ENCODE peak calls at places on chromosomes 5 and 9, in four cellular contexts. S, A, G and Q are unnamed samples.

GRCh38 chr5:54867310-54867944 is 118.0 kb downstream of the ESM1 start:
- DNase-seq in G (peak), A (no peak), S (peak), Q (peak)

GRCh38 chr5:157265714-157266285 is at the start of gene CYFIP2:
- DNase-seq in G (peak), A (no peak), S (no peak), Q (peak)

GRCh38 chr5:68406344-68406743 is 190.8 kb downstream of the PIK3R1 start:
- DNase-seq in G (no peak), S (no peak), A (no peak), Q (no peak)

GRCh38 chr5:40428129-40428528 is 251.6 kb upstream of the PTGER4 start:
- DNase-seq in G (no peak), S (no peak), A (no peak), Q (no peak)

GRCh38 chr9:131397100-131397790 is 3.4 kb downstream of the PRRC2B start:
- DNase-seq in G (no peak), A (no peak), S (no peak), Q (no peak)

GRCh38 chr9:70049672-70050271 is 6.1 kb downstream of the MAMDC2 start:
- DNase-seq in S (no peak), G (no peak), A (no peak), Q (no peak)

GRCh38 chr9:31807574-31808256 is 576.7 kb upstream of the ACO1 start:
- DNase-seq in A (no peak), G (peak), S (peak), Q (no peak)

GRCh38 chr9:20315672-20316071 is 306.6 kb downstream of the MLLT3 start:
- DNase-seq in A (no peak), S (no peak), G (no peak), Q (no peak)

GRCh38 chr9:119758241-119758640 is 389.0 kb upstream of the BRINP1 start:
- DNase-seq in G (no peak), S (no peak), A (no peak), Q (no peak)

GRCh38 chr9:122445155-122445749 is 32.5 kb downstream of the OR1J1 start:
- DNase-seq in G (no peak), A (no peak), S (no peak), Q (no peak)

GRCh38 chr5:143552680-143553079 is 149.2 kb upstream of the NR3C1 start:
- DNase-seq in A (no peak), S (no peak), G (no peak), Q (no peak)

GRCh38 chr5:112857866-112858265 is 3.2 kb upstream of the SRP19 start:
- DNase-seq in S (no peak), G (no peak), A (no peak), Q (no peak)

GRCh38 chr5:52799983-52800393 is 12.3 kb downstream of the ITGA1 start:
- DNase-seq in A (peak), G (peak), S (peak), Q (peak)

GRCh38 chr9:3746296-3747275 is 220.8 kb upstream of the RFX3 start:
- DNase-seq in S (no peak), A (no peak), G (no peak), Q (peak)

GRCh38 chr5:142658278-142658677 is 27.6 kb downstream of the FGF1 start:
- DNase-seq in G (no peak), A (no peak), S (no peak), Q (no peak)

GRCh38 chr9:79572032-79572890 is 496 bp downstream of the TLE4 start:
- DNase-seq in S (no peak), G (peak), A (no peak), Q (peak)

GRCh38 chr9:82456621-82457020 is 468.0 kb downstream of the SPATA31D1 start:
- DNase-seq in A (no peak), G (no peak), S (no peak), Q (no peak)

GRCh38 chr5:126030698-126031097 is 392.5 kb upstream of the GRAMD2B start:
- DNase-seq in G (no peak), A (no peak), S (no peak), Q (no peak)

GRCh38 chr9:68492801-68493200 is 47.9 kb downstream of the TMEM252 start:
- DNase-seq in G (no peak), S (no peak), A (no peak), Q (no peak)

GRCh38 chr9:90460220-90460619 is 182.4 kb downstream of the DIRAS2 start:
- DNase-seq in G (no peak), S (no peak), A (no peak), Q (no peak)

GRCh38 chr5:124193371-124193789 is 553.1 kb downstream of the ZNF608 start:
- DNase-seq in S (no peak), G (no peak), A (no peak), Q (no peak)

GRCh38 chr9:27787941-27788340 is 214.7 kb upstream of the C9orf72 start:
- DNase-seq in S (no peak), G (no peak), A (no peak), Q (peak)

GRCh38 chr5:54851449-54851848 is 133.9 kb downstream of the ESM1 start:
- DNase-seq in S (no peak), A (no peak), G (no peak), Q (no peak)

GRCh38 chr9:97365634-97366033 is 46.3 kb upstream of the TDRD7 start:
- DNase-seq in A (no peak), S (no peak), G (no peak), Q (no peak)

GRCh38 chr9:77926314-77926959 is 105.2 kb downstream of the GNAQ start:
- DNase-seq in G (no peak), S (no peak), A (no peak), Q (peak)

GRCh38 chr5:67051164-67051563 is 145.4 kb downstream of the CD180 start:
- DNase-seq in G (no peak), S (no peak), A (no peak), Q (no peak)

GRCh38 chr9:86406366-86406765 is 52.2 kb upstream of the TUT7 start:
- DNase-seq in G (no peak), S (peak), A (no peak), Q (no peak)

GRCh38 chr5:137488516-137488915 is 10.6 kb downstream of the SPOCK1 start:
- DNase-seq in A (no peak), S (no peak), G (no peak), Q (no peak)
- TF ChIP-seq MYC in A (no peak), S (no peak), G (no peak), Q (no peak)

GRCh38 chr5:3954189-3954588 is 358.6 kb downstream of the IRX1 start:
- DNase-seq in A (no peak), S (no peak), G (no peak), Q (no peak)
- TF ChIP-seq POLR2AphosphoS2 in A (no peak), S (no peak), G (no peak), Q (no peak)

GRCh38 chr5:90287031-90287430 is 122.5 kb downstream of the CETN3 start:
- DNase-seq in S (no peak), G (no peak), A (no peak), Q (no peak)

GRCh38 chr5:90285581-90285980 is 124.0 kb downstream of the CETN3 start:
- DNase-seq in G (no peak), S (no peak), A (no peak), Q (no peak)

GRCh38 chr5:90290648-90291047 is 118.9 kb downstream of the CETN3 start:
- DNase-seq in G (no peak), A (no peak), S (no peak), Q (no peak)

GRCh38 chr5:90293931-90294330 is 115.6 kb downstream of the CETN3 start:
- DNase-seq in G (no peak), S (peak), A (no peak), Q (no peak)

GRCh38 chr5:90289837-90290236 is 119.7 kb downstream of the CETN3 start:
- DNase-seq in G (no peak), S (no peak), A (no peak), Q (no peak)
- TF ChIP-seq HDAC2 in G (no peak), S (no peak), A (no peak), Q (no peak)

GRCh38 chr9:8143677-8144076 is 344.1 kb upstream of the DMAC1 start:
- DNase-seq in A (no peak), G (no peak), S (no peak), Q (no peak)
- TF ChIP-seq MYC in A (no peak), G (no peak), S (no peak), Q (no peak)

GRCh38 chr5:13212843-13213242 is 731.6 kb downstream of the DNAH5 start:
- DNase-seq in G (no peak), A (no peak), S (no peak), Q (no peak)
- TF ChIP-seq POLR2AphosphoS2 in G (no peak), A (no peak), S (no peak), Q (no peak)

DNA sequence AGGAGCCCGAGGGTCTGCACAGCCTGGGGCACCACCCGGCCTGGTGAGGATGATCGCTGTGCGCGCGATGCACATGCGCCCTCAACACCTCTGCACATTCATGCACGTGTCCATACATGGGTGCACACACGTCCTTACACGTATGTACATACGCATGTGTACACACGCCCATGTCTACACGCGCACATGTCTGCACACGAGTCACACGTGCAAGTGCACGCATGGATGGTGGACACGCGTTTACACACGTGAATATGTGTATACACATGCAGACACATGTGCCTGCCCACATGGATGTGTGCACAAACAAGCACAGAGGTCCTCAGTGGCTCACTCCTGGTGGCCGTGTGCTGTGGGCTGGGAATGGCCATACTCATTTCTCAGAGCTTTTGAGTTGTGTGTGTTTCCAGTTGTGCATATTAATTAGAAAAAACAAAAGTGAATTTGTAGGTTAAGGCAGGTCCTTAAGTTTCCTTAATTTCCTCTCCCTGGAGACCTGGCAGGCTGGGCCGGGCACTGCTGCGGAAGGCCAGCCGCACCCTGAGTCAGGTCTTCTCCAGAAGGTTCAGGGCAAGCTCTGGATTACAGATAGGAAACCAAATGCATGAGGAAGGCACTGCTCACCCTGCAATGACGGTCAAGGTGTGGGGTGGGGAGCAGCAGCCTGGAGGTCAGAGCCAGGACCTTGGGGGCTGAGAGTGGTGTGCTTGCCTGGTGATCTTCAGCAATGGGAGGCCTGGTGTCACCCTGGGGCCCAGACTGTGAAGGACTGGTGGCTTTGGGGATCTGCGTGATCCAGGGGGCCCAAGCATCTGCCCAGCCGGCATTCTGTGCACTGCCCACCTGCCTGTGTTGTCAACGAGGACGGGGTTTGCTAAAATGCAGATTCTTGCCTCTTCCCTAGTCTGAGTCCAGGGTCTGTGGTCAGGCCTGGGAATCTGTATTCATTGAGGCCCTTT is 1.3 kb upstream of the RNU6ATAC start:
- DNase-seq in S (no peak), A (no peak), G (peak), Q (peak)
- TF ChIP-seq HDAC2 in S (no peak), A (no peak), G (no peak), Q (no peak)

GRCh38 chr9:74036549-74037231 is 460.4 kb upstream of the RORB start:
- DNase-seq in A (no peak), S (no peak), G (no peak), Q (no peak)
- TF ChIP-seq MYC in A (no peak), S (no peak), G (no peak), Q (no peak)

GRCh38 chr5:172452398-172453205 is 1.7 kb downstream of the SH3PXD2B start:
- DNase-seq in S (no peak), G (no peak), A (no peak), Q (peak)
- TF ChIP-seq POLR2AphosphoS2 in S (no peak), G (no peak), A (no peak), Q (no peak)

DNA sequence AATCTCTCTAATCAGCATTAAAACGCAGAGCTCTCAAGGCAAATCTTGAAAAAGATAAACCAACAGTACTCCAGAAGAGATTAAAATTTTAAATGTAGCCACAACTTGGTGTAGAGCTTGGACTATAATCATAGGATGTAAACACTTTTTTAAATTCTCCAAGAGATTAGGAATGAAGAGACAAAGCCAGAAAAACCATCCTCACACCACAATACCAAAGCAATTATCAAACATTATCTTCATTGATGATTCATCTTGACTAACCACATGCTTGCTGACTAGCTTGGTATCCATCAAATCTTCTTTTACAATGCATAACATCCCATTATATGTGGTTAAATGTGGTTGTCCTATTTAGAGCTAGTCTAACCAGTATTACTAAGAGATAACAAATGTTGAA is 815.1 kb downstream of the TLE1 start:
- DNase-seq in G (no peak), S (no peak), A (no peak), Q (no peak)
- TF ChIP-seq HDAC2 in G (no peak), S (no peak), A (no peak), Q (no peak)